ENCODE peak calls at places on chromosomes 16 and 17, in four cellular contexts. F is adrenal gland, A is transverse colon, D is Peyer's patch. E is an unnamed sample.

GRCh38 chr17:65797809-65798208 is 236.4 kb upstream of the AXIN2 start:
- DNase-seq in F (no peak), A (no peak), D (no peak), E (no peak)

GRCh38 chr17:75754378-75755204 is 10.4 kb downstream of the GALK1 start:
- DNase-seq in F (no peak), A (no peak), D (no peak), E (peak; percentile 21)

GRCh38 chr16:30472328-30472942 is at the start of gene ITGAL:
- DNase-seq in F (peak; percentile 22), A (peak; percentile 72), D (peak; percentile 84), E (no peak)

GRCh38 chr16:86137359-86137758 is 238.4 kb downstream of the IRF8 start:
- DNase-seq in F (no peak), A (no peak), D (no peak), E (no peak)

GRCh38 chr17:19338031-19338990 is 24.2 kb downstream of the B9D1 start:
- DNase-seq in F (peak; percentile 55), A (peak; percentile 73), D (peak; percentile 67), E (no peak)

GRCh38 chr17:50558091-50558490 is 2.4 kb upstream of the CACNA1G start:
- DNase-seq in F (no peak), A (no peak), D (no peak), E (no peak)

GRCh38 chr17:14080847-14081251 is 11.5 kb downstream of the COX10 start:
- DNase-seq in F (no peak), A (peak; percentile 36), D (no peak), E (no peak)

GRCh38 chr17:66714046-66715023 is 120.6 kb upstream of the CACNG5 start:
- DNase-seq in F (no peak), A (no peak), D (no peak), E (no peak)

GRCh38 chr17:78812849-78813248 is 27.8 kb downstream of the USP36 start:
- DNase-seq in F (no peak), A (no peak), D (no peak), E (no peak)

GRCh38 chr17:31417051-31417792 is 25.7 kb downstream of the RAB11FIP4 start:
- DNase-seq in F (no peak), A (no peak), D (no peak), E (no peak)

GRCh38 chr17:33983824-33984574 is 271.1 kb upstream of the CCL2 start:
- DNase-seq in F (no peak), A (no peak), D (no peak), E (no peak)

GRCh38 chr17:43720311-43721060 is 38.1 kb downstream of the SOST start:
- DNase-seq in F (peak; percentile 84), A (peak; percentile 84), D (peak; percentile 79), E (peak; percentile 78)
- TF ChIP-seq POLR2A in F (peak; percentile 89), A (peak; percentile 70), D (peak; percentile 56), E (no peak)

GRCh38 chr16:57234707-57235092 is 10.4 kb upstream of the ARL2BP start:
- DNase-seq in F (no peak), A (no peak), D (no peak), E (no peak)
- H3K4me3 ChIP-seq in F (no peak overlapping the region), A (no peak overlapping the region), D (no peak overlapping the region), E (no peak overlapping the region)

DNA sequence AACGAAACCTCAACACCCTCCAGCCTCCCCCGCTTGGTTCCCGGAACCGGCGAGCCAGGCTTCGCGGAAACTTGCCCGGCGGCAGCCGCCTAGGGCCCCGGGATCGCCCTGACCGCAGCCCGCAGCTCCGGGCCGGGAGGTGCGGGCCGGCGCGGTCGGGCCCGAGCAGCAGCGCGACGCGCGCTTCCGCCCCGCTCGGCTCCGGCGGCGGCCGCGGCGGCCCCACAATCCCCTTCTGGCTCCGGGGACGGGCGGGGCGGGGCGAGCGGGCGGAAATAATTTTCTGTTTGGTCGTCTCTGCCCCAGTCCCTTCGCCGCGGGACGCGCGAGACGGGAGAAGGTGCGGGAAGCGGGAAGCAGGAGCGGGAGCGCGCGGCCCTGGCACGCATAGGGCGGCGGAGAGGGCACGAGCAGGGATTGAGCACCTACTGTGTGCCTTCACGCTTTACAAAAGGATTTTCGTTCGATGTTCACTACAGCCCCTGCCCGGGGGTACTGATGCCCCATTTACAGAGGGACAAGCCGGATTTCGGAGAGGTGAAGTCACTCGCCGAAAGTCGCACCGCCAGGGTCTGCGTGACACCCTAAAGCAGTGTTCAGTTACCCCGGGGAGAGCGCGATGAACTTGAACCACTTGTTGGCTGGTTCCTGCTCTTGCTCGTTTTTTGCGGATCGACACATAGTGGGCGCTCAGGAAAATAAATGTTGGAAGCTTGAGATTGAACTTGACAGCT is 2.7 kb upstream of the MLLT6 start:
- DNase-seq in F (peak; percentile 88), A (peak; percentile 91), D (peak; percentile 85), E (peak; percentile 88)
- TF ChIP-seq POLR2A in F (peak; percentile 83), A (peak; percentile 87), D (peak; percentile 85), E (peak; percentile 25)

DNA sequence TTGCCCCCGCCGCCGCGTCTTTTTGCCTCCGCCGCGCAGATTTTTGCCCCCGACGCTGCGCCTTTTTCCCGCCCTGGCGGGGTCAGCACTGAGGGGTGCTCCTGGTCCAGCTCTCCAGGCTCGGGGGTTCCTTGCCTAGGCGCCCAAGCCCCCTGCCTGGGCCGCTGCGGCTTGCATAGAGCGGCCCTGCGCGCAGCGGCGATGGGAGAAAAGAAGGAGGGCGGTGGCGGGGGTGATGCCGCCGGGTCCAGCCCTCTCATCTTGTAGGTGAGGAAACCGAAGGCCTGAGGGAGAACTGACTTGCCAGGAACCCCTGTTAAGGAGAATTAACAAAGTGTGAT is 330.8 kb upstream of the WSB1 start:
- DNase-seq in F (no peak), A (no peak), D (no peak), E (no peak)
- H3K4me3 ChIP-seq in F (no peak overlapping the region), A (no peak overlapping the region), D (no peak overlapping the region), E (no peak overlapping the region)

DNA sequence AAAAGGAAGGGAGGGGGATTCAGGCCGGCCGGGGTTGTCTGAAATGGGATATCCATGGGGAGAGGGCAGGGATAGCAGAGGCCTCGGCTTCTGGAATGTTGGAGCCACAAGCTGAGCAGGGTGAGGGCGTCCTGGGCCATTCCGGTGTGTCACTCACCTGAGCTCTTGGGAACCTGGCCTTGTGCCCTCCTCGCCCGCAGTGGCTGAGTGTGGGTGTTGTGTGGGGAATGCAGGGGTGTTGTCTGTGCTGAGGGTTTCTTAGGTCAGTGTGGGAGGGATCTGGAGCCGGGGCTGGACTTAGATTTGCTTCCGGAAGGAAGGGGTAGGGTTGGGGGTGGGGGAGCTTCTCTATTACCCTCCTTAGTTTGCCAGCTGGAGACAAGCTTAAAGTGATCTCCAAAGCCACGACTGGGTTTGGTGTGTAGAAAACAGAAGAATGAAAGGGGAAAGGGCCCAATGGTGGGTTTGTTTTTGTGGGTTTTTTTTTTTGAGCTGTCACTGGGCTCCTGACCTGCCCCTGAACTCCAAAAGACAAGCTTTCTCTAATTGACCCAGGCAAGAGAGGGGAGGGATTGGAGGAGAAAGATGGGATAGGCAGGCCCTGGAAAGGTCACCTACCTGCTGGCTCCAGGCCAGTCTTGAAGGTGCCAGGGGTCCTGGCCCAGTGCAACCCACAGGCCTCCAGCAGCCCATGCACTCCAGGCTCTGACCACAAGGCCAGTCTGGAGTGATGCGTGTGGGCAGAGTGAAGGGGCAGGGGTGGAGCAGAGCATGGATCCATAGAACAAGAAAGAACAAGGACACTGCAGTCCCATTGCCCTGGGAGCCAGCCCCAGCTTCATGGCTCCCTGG is at the start of gene SULT1A2:
- DNase-seq in F (no peak), A (peak; percentile 81), D (no peak), E (no peak)
- TF ChIP-seq POLR2A in F (no peak), A (peak; percentile 70), D (no peak), E (no peak)

DNA sequence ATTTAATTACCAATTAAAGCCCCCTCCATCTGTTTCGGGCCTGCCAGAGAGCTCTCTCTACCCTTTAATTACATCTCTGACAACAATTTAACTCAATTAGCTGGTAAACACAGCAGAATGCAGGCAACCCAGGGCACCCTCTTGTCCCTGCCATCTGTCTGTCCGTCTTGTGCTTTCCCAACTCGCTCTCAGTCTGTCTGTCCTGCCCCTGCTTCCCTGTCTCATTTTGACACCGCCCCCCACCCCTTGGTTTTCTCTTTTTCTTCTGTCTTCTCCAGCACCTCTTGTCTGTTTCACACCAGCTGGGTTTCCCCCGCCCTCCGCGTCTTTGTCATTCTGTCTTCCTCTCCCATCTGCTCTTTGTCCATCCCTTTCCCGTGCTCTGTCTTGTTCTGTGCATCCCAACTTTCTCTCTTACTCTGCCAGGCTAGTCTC is 32.8 kb downstream of the CDK5RAP3 start:
- DNase-seq in F (no peak), A (no peak), D (no peak), E (no peak)
- H3K4me3 ChIP-seq in F (no peak overlapping the region), A (no peak overlapping the region), D (no peak overlapping the region), E (no peak overlapping the region)

DNA sequence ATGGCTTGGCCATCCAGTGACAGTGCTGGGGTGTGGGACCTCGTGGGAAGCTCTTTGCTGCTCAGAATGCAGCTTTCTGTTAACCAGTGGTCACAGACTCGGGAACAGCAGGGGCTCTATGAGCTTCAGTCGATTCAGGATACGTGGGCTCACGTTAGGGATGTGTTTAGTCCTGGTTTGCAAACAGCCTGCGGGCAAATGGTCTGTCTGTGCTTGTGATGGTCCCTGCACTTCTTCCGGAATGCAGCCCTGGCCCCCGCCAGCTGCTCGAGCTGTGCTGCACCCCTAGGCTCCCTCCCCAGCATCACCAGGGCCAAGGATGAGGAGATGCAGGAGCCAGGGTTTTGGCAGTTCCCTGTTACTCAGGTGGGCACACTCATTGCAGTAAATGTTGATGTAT is 172.8 kb upstream of the CHMP6 start:
- DNase-seq in F (no peak), A (peak; percentile 2), D (no peak), E (no peak)
- TF ChIP-seq POLR2A in F (no peak), A (no peak), D (no peak), E (no peak)

GRCh38 chr16:58126451-58126968 is 2.7 kb downstream of the CFAP20 start:
- DNase-seq in F (no peak), A (no peak), D (no peak), E (no peak)
- H3K4me3 ChIP-seq in F (no peak overlapping the region), A (no peak overlapping the region), D (peak overlapping the region; percentile 94), E (peak overlapping the region; percentile 13)

GRCh38 chr17:57991537-57991936 is 3.5 kb upstream of the VEZF1 start:
- DNase-seq in F (no peak), A (no peak), D (no peak), E (no peak)

GRCh38 chr17:57994436-57994835 is 6.4 kb upstream of the VEZF1 start:
- DNase-seq in F (no peak), A (no peak), D (no peak), E (no peak)

GRCh38 chr17:57995076-57995956 is 7.3 kb upstream of the VEZF1 start:
- DNase-seq in F (peak; percentile 81), A (peak; percentile 66), D (peak; percentile 30), E (peak; percentile 61)

GRCh38 chr17:57997085-57997809 is 9.2 kb upstream of the VEZF1 start:
- DNase-seq in F (no peak), A (no peak), D (no peak), E (no peak)

GRCh38 chr17:57993471-57994365 is 5.7 kb upstream of the VEZF1 start:
- DNase-seq in F (no peak), A (no peak), D (no peak), E (no peak)
- TF ChIP-seq POLR2A in F (no peak), A (no peak), D (no peak), E (no peak)